ENCODE peak calls at places on chromosomes 16 and 17, in nine cellular contexts. U, I, Y, S, O, C, D, F and T are unnamed samples.

GRCh38 chr16:23434380-23434779 is 18.6 kb downstream of the COG7 start:
- DNase-seq in C (no peak), S (peak; percentile 63), F (peak; percentile 80), U (no peak), O (peak; percentile 20), Y (peak; percentile 42), I (no peak), D (peak; percentile 70), T (peak; percentile 86)

GRCh38 chr17:82219083-82219482 is 6.4 kb upstream of the CCDC57 start:
- DNase-seq in O (no peak), U (no peak), C (no peak), I (no peak), S (no peak), D (no peak), F (no peak), Y (no peak), T (no peak)

GRCh38 chr16:28053461-28053860 is 10.1 kb downstream of the GSG1L start:
- DNase-seq in S (no peak), C (no peak), I (no peak), F (no peak), O (no peak), U (no peak), D (no peak), Y (no peak), T (no peak)

GRCh38 chr16:3147046-3147756 is 12.4 kb downstream of the ZNF213 start:
- DNase-seq in S (no peak), O (no peak), U (no peak), I (no peak), Y (no peak), F (no peak), D (no peak), C (no peak), T (no peak)

GRCh38 chr17:80063815-80064585 is 27.6 kb downstream of the CCDC40 start:
- DNase-seq in F (peak; percentile 71), D (peak; percentile 25), S (peak; percentile 11), Y (no peak), I (peak; percentile 86), C (no peak), U (no peak), O (no peak), T (peak; percentile 9)

GRCh38 chr17:44607836-44608690 is 48.2 kb upstream of the MEIOC start:
- DNase-seq in U (no peak), Y (no peak), I (no peak), O (peak; percentile 41), D (peak; percentile 85), S (peak; percentile 37), C (no peak), F (peak; percentile 62), T (peak; percentile 93)

GRCh38 chr16:29644338-29644857 is 18.6 kb upstream of the SPN start:
- DNase-seq in S (no peak), U (no peak), O (no peak), D (no peak), Y (no peak), C (no peak), I (no peak), F (no peak), T (no peak)

GRCh38 chr17:31699281-31699680 is 159.8 kb downstream of the COPRS start:
- DNase-seq in I (peak; percentile 9), F (no peak), O (no peak), Y (no peak), D (no peak), C (no peak), U (no peak), S (no peak), T (no peak)

DNA sequence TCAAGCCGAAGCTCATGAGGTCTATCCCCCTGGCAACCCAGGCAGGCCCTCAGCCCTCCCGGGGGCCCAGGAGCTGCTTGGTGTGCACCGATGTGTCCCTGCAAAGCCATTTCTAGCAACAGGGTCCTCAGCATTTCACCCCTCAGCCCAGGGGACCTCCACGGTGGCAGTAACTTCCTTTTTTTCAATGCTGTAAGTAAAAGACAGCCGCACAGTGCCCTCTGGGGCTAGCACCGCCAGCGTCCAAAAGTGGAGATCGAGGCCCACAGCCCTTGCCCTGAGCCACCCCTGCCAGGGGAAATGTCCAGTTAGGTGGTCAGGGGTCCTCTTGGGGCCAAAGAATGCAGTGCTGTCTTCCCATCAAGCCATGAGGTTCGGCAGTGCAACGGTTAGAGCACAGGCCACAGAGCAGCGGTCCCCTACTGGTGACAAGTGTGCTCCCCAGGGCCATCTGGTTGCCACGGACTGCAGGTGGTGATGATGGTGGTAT is 79.9 kb downstream of the LITAF start:
- DNase-seq in U (no peak), D (no peak), I (no peak), Y (no peak), O (no peak), C (no peak), F (no peak), S (no peak), T (no peak)
- H3K4me3 ChIP-seq in U (no peak overlapping the region), D (no peak overlapping the region), I (no peak overlapping the region), Y (no peak overlapping the region), O (no peak overlapping the region), C (no peak overlapping the region), F (no peak overlapping the region), S (no peak overlapping the region), T (no peak overlapping the region)

GRCh38 chr17:39667262-39668140 is 752 bp upstream of the PNMT start:
- DNase-seq in O (peak; percentile 38), C (no peak), I (no peak), D (no peak), U (no peak), F (no peak), Y (no peak), S (no peak), T (no peak)

GRCh38 chr17:39669897-39670735 is 1.9 kb downstream of the PNMT start:
- DNase-seq in C (no peak), U (no peak), Y (no peak), I (no peak), D (no peak), F (no peak), S (no peak), O (no peak), T (no peak)

GRCh38 chr17:39666601-39667261 is 1.5 kb upstream of the PNMT start:
- DNase-seq in O (no peak), F (no peak), C (no peak), Y (peak; percentile 23), S (no peak), D (no peak), I (no peak), U (no peak), T (no peak)

GRCh38 chr17:39666231-39666600 is 1.1 kb downstream of the TCAP start:
- DNase-seq in Y (no peak), S (no peak), C (no peak), O (no peak), D (no peak), F (no peak), I (no peak), U (no peak), T (no peak)

DNA sequence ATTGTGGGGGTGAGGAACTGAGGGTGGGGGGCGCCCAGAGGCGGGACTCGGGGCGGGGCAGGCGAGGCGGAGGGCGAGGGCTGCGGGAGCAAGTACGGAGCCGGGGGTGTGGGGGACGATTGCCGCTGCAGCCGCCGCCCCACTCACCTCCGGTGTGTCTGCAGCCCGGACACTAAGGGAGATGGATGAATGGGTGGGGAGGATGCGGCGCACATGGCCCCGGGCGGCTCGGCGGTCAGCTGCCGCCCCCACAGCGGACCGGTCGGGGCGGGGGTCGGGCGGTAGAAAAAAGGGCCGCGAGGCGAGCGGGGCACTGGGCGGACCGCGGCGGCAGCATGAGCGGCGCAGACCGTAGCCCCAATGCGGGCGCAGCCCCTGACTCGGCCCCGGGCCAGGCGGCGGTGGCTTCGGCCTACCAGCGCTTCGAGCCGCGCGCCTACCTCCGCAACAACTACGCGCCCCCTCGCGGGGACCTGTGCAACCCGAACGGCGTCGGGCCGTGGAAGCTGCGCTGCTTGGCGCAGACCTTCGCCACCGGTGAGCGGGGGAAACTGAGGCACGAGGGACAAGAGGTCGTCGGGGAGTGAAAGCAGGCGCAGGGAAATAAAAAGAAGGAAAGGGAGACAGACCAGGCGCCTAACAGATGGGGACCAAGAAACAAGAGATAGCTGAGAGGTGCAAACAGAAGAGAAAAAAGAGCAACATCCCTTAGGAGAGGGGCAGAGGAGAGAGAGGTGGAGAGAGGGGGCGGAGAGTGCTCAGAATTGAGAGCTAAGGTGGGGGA is at the start of gene PNMT:
- DNase-seq in Y (peak; percentile 54), I (no peak), D (peak; percentile 80), F (peak; percentile 42), U (peak; percentile 52), C (peak; percentile 37), O (peak; percentile 88), S (no peak), T (peak; percentile 86)
- H3K4me3 ChIP-seq in Y (peak within 1 kb of the TSS; percentile 58), I (peak within 1 kb of the TSS; percentile 64), D (no peak within 1 kb of the TSS), F (no peak within 1 kb of the TSS), U (peak within 1 kb of the TSS; percentile 37), C (peak within 1 kb of the TSS; percentile 50), O (peak within 1 kb of the TSS; percentile 53), S (peak within 1 kb of the TSS; percentile 36), T (no peak within 1 kb of the TSS)

GRCh38 chr17:2406903-2407790 is 6.3 kb upstream of the MNT start:
- DNase-seq in I (peak; percentile 92), O (no peak), F (peak; percentile 94), U (no peak), C (no peak), Y (no peak), D (no peak), S (no peak), T (peak; percentile 94)
- H3K4me3 ChIP-seq in I (no peak overlapping the region), O (no peak overlapping the region), F (no peak overlapping the region), U (no peak overlapping the region), C (no peak overlapping the region), Y (no peak overlapping the region), D (no peak overlapping the region), S (no peak overlapping the region), T (peak overlapping the region; percentile 39)

GRCh38 chr17:7020894-7021664 is 1.8 kb upstream of the BCL6B start:
- DNase-seq in I (no peak), U (no peak), O (no peak), F (no peak), D (no peak), Y (no peak), S (no peak), C (no peak), T (no peak)

GRCh38 chr17:7023576-7024401 is 939 bp downstream of the BCL6B start:
- DNase-seq in O (peak; percentile 93), I (peak; percentile 94), C (peak; percentile 90), D (peak; percentile 99), F (peak; percentile 89), U (peak; percentile 96), Y (no peak), S (no peak), T (peak; percentile 55)

GRCh38 chr17:7022791-7023571 is at the start of gene BCL6B:
- DNase-seq in S (no peak), C (no peak), U (no peak), I (no peak), F (no peak), O (no peak), Y (no peak), D (no peak), T (no peak)

GRCh38 chr17:7019839-7020519 is 2.9 kb upstream of the BCL6B start:
- DNase-seq in C (no peak), S (no peak), F (peak; percentile 48), D (peak; percentile 87), O (peak; percentile 64), U (no peak), I (no peak), Y (no peak), T (peak; percentile 53)

DNA sequence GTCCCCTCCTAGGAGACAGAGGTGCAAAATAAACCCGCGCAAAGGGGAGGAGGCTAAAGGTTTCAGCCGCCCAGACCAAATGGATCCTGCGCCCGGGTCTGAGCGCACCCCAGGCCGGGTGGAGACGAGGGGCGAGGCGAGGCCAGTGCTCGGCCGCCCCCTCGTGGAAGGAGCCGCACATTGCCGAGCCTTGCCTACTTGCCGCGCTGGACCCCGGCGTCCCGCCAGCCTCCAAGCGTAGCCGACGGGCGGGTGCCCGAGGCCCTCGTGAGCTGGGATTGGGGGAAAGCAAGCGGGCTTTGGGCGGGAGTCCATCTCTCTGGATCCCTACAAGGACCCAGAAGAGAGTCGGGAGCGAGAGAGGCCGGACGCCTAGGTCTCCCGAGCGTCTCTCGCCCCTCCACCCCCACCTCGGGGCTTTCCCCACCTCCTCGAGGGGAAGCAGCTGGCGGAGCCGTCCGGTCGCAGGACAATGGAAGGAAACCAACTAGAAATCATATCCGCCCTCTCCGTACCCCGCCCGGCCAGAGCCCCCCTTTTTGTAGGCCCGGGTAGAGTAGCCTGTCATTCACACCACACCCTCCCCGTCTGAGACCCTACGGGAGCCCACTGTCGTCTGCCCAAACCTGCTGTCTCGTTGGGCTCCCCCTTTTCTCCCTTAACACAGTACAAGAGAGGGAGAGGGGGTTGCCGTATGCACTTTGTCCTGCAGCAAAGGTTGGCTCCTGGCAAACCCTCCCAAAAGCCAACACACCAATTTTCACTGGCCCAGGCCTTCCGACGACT is 664 bp upstream of the BCL6B start:
- DNase-seq in S (no peak), U (peak; percentile 71), Y (peak; percentile 63), I (peak; percentile 78), F (peak; percentile 58), C (peak; percentile 58), D (peak; percentile 79), O (peak; percentile 70), T (peak; percentile 90)
- H3K4me3 ChIP-seq in S (peak overlapping the region; percentile 36), U (peak overlapping the region; percentile 42), Y (peak overlapping the region; percentile 48), I (peak overlapping the region; percentile 20), F (peak overlapping the region; percentile 33), C (peak overlapping the region; percentile 17), D (peak overlapping the region; percentile 14), O (no peak overlapping the region), T (peak overlapping the region; percentile 71)